ENCODE peak calls at places on chromosomes 3 and 15, in nine cellular contexts. F is A549; Q is CD8-positive, alpha-beta memory T cell; G is CD4-positive, alpha-beta memory T cell; C is small intestine; M is sigmoid colon; B is colonic mucosa; O is PC-9; E is right lobe of liver. Z is an unnamed sample. For H3K4me1, the result is how much of the 10 kb centered on the place peaks cover.

GRCh38 chr3:168977696-168978374 is 685.7 kb downstream of the MECOM start:
- DNase-seq in G (no peak), O (no peak), F (no peak), Q (no peak), C (no peak), M (no peak), E (no peak), B (no peak), Z (no peak)

GRCh38 chr15:81784751-81785150 is 261.1 kb downstream of the MEX3B start:
- DNase-seq in B (no peak), G (no peak), E (no peak), F (no peak), Q (no peak), O (no peak), C (no peak), M (no peak), Z (no peak)

GRCh38 chr3:29949131-29949530 is 657.3 kb upstream of the TGFBR2 start:
- DNase-seq in O (no peak), G (no peak), E (no peak), F (no peak), B (no peak), M (no peak), C (no peak), Q (no peak), Z (no peak)

GRCh38 chr15:40398413-40398873 is 7.2 kb upstream of the IVD start:
- DNase-seq in G (no peak), F (no peak), E (no peak), Q (no peak), O (no peak), M (no peak), C (no peak), B (no peak), Z (no peak)

GRCh38 chr3:109642042-109642441 is 304.7 kb upstream of the DPPA4 start:
- DNase-seq in M (no peak), G (no peak), B (no peak), O (peak), Q (no peak), E (no peak), F (no peak), C (no peak), Z (no peak)

GRCh38 chr15:86691091-86691490 is 611.4 kb downstream of the AGBL1 start:
- DNase-seq in C (peak), Q (no peak), F (peak), M (no peak), B (no peak), G (no peak), O (no peak), E (no peak), Z (no peak)

GRCh38 chr3:160941885-160942494 is 163.2 kb downstream of the B3GALNT1 start:
- DNase-seq in G (peak), O (peak), Q (peak), M (peak), F (peak), B (peak), E (no peak), C (peak), Z (peak)

GRCh38 chr3:87227835-87228144 is 681 bp downstream of the CHMP2B start:
- DNase-seq in G (no peak), B (no peak), E (no peak), M (no peak), O (no peak), Q (no peak), F (no peak), C (no peak), Z (no peak)

GRCh38 chr3:130835483-130835882 is 58.4 kb upstream of the ATP2C1 start:
- DNase-seq in Q (no peak), E (no peak), B (no peak), F (no peak), O (no peak), G (no peak), M (no peak), C (no peak), Z (no peak)

GRCh38 chr3:89690649-89691048 is 583.2 kb downstream of the EPHA3 start:
- DNase-seq in B (no peak), M (no peak), Q (no peak), G (no peak), E (no peak), F (no peak), O (no peak), C (no peak), Z (no peak)

GRCh38 chr3:71581451-71581980 is 2.0 kb downstream of the FOXP1 start:
- DNase-seq in Q (peak), C (no peak), M (peak), B (peak), E (peak), O (no peak), G (peak), F (peak), Z (peak)

GRCh38 chr15:90489944-90490343 is 39.8 kb upstream of the CRTC3 start:
- DNase-seq in C (no peak), F (no peak), G (no peak), E (no peak), M (no peak), O (no peak), B (no peak), Q (no peak), Z (no peak)

GRCh38 chr3:177357352-177358084 is 160.2 kb upstream of the TBL1XR1 start:
- DNase-seq in E (no peak), M (no peak), G (no peak), C (peak), Q (no peak), O (peak), B (peak), F (peak), Z (peak)

GRCh38 chr3:106078635-106079034 is 209.8 kb upstream of the CBLB start:
- DNase-seq in Q (no peak), B (no peak), C (no peak), M (no peak), G (no peak), F (no peak), E (no peak), O (no peak), Z (no peak)

GRCh38 chr3:141945726-141946125 is 69.3 kb downstream of the ATP1B3 start:
- DNase-seq in O (no peak), B (no peak), E (no peak), F (no peak), C (no peak), Q (no peak), M (peak), G (no peak), Z (no peak)

GRCh38 chr15:25693321-25694237 is 169.5 kb downstream of the ATP10A start:
- DNase-seq in B (no peak), C (no peak), F (peak), E (no peak), Q (no peak), O (no peak), M (peak), G (peak), Z (no peak)

GRCh38 chr3:76487446-76487845 is 552.5 kb upstream of the ROBO2 start:
- DNase-seq in F (no peak), G (no peak), C (no peak), B (no peak), E (no peak), M (no peak), O (no peak), Q (no peak), Z (no peak)

GRCh38 chr15:72492733-72493132 is 18.6 kb downstream of the ARIH1 start:
- DNase-seq in B (no peak), Q (no peak), C (no peak), M (no peak), F (no peak), O (no peak), G (no peak), E (no peak), Z (no peak)

GRCh38 chr3:157310329-157311065 is 126.2 kb upstream of the PTX3 start:
- DNase-seq in B (no peak), C (no peak), Q (no peak), F (peak), M (no peak), O (no peak), E (no peak), G (no peak), Z (no peak)

GRCh38 chr15:72521682-72522081 is 47.6 kb downstream of the ARIH1 start:
- DNase-seq in Q (no peak), C (no peak), E (no peak), B (no peak), F (no peak), G (no peak), M (no peak), O (no peak), Z (no peak)

GRCh38 chr15:70378126-70379031 is 280.7 kb upstream of the TLE3 start:
- DNase-seq in E (peak), F (no peak), Q (no peak), G (no peak), M (peak), C (no peak), O (no peak), B (no peak), Z (peak)

GRCh38 chr3:64305731-64306130 is 80.5 kb upstream of the PRICKLE2 start:
- DNase-seq in G (no peak), B (no peak), C (no peak), F (no peak), O (no peak), Q (no peak), M (no peak), E (no peak), Z (no peak)

GRCh38 chr3:118089563-118089962 is 945.1 kb downstream of the IGSF11 start:
- DNase-seq in C (no peak), G (no peak), O (no peak), Q (no peak), B (no peak), F (no peak), M (no peak), E (no peak), Z (no peak)

GRCh38 chr3:42518800-42519567 is 16.5 kb downstream of the VIPR1 start:
- DNase-seq in E (peak), M (no peak), Q (peak), F (no peak), B (no peak), O (no peak), G (peak), C (no peak), Z (no peak)

GRCh38 chr3:150911780-150912179 is 6.5 kb upstream of the MINDY4B start:
- DNase-seq in O (no peak), C (no peak), G (no peak), E (no peak), Q (no peak), F (no peak), M (no peak), B (no peak), Z (no peak)

GRCh38 chr15:47839233-47839867 is 122.0 kb downstream of the SEMA6D start:
- DNase-seq in B (no peak), F (no peak), C (no peak), E (no peak), G (no peak), M (no peak), O (no peak), Q (no peak), Z (no peak)

GRCh38 chr3:98966434-98966833 is 64.9 kb upstream of the DCBLD2 start:
- DNase-seq in G (no peak), E (no peak), Q (no peak), B (no peak), M (no peak), O (no peak), C (no peak), F (no peak), Z (no peak)

GRCh38 chr3:69113536-69113935 is 8.9 kb downstream of the LMOD3 start:
- DNase-seq in M (no peak), C (no peak), F (no peak), E (no peak), B (no peak), G (no peak), O (no peak), Q (no peak), Z (no peak)

GRCh38 chr3:46693897-46694235 is 387 bp upstream of the ALS2CL start:
- DNase-seq in B (no peak), G (no peak), M (no peak), O (no peak), Q (peak), F (no peak), C (no peak), E (no peak), Z (no peak)
- H3K4me1 ChIP-seq in B (under half), G (half or more), M (under half), O (under half), Q (half or more), F (under half), C (under half), E (under half), Z (half or more)

GRCh38 chr15:67194171-67195114 is 60.0 kb downstream of the AAGAB start:
- DNase-seq in G (no peak), E (no peak), B (no peak), Q (no peak), C (no peak), O (no peak), F (no peak), M (no peak), Z (no peak)
- H3K4me3 ChIP-seq in G (no peak), E (no peak), B (no peak), Q (no peak), C (no peak), O (no peak), F (no peak), M (no peak), Z (no peak)

GRCh38 chr15:89387140-89387903 is 52.7 kb upstream of the POLG start:
- DNase-seq in O (no peak), Q (no peak), F (no peak), G (no peak), B (no peak), E (no peak), M (no peak), C (no peak), Z (no peak)

GRCh38 chr15:89383635-89384604 is 49.3 kb upstream of the POLG start:
- DNase-seq in M (peak), Q (no peak), B (peak), G (no peak), F (peak), E (peak), O (peak), C (peak), Z (no peak)

GRCh38 chr15:89381888-89382287 is 47.3 kb upstream of the POLG start:
- DNase-seq in E (no peak), F (no peak), C (no peak), M (no peak), O (no peak), B (no peak), G (no peak), Q (no peak), Z (no peak)

GRCh38 chr15:89382288-89382687 is 47.7 kb upstream of the POLG start:
- DNase-seq in Q (no peak), C (no peak), E (no peak), M (no peak), F (no peak), G (no peak), B (no peak), O (no peak), Z (no peak)

GRCh38 chr15:89385596-89386242 is 51.1 kb upstream of the POLG start:
- DNase-seq in O (no peak), B (no peak), E (peak), G (no peak), M (no peak), C (no peak), F (no peak), Q (no peak), Z (no peak)
- H3K4me1 ChIP-seq in O (under half), B (under half), E (under half), G (under half), M (under half), C (under half), F (under half), Q (under half), Z (under half)

DNA sequence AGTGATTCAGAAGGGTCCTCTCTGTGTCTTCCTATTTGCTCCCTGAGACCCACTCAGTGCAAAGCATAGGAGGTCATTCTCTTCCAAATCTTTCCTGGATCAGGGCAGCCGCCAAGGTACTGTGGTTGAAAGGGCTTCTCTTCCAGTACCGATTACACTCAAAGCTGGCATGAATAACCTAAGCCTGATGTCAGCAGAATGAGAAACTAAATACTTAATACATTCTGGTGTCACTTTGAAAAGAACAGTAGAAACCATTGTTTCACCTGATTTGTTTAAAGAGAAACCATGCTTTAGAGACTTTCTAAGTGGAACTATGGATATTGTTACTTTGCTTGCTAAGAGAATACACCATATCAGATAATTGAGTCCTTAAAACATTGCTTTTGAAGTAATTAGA is 50.2 kb downstream of the PDHB start:
- DNase-seq in F (no peak), C (no peak), B (no peak), E (no peak), O (no peak), G (no peak), M (no peak), Q (no peak), Z (no peak)
- H3K4me3 ChIP-seq in F (no peak), C (no peak), B (no peak), E (no peak), O (no peak), G (no peak), M (no peak), Q (no peak), Z (no peak)

GRCh38 chr15:99514306-99514705 is 51.5 kb upstream of the MEF2A start:
- DNase-seq in O (no peak), C (no peak), G (no peak), F (no peak), Q (no peak), M (no peak), B (no peak), E (no peak), Z (no peak)
- H3K4me1 ChIP-seq in O (under half), C (under half), G (under half), F (under half), Q (under half), M (under half), B (under half), E (under half), Z (under half)

Z was measured in stomach.